ENCODE peak calls at places on chromosome 15, in five cellular contexts. C is endothelial cell of umbilical vein, K is GM12878, H is astrocyte, G is MM.1S. S is an unnamed sample.

GRCh38 chr15:85316244-85316934 is 64.0 kb upstream of the AKAP13 start:
- DNase-seq in C (no peak), K (no peak), H (peak), G (no peak), S (no peak)

GRCh38 chr15:76065267-76065666 is 5.5 kb downstream of the TMEM266 start:
- DNase-seq in C (no peak), K (no peak), H (no peak), G (peak), S (no peak)

GRCh38 chr15:35944945-35945344 is 399.0 kb upstream of the DPH6 start:
- DNase-seq in C (no peak), K (no peak), H (no peak), G (no peak), S (no peak)

GRCh38 chr15:37638139-37638538 is 296.3 kb upstream of the TMCO5A start:
- DNase-seq in C (no peak), K (no peak), H (peak), G (peak), S (no peak)

GRCh38 chr15:73789491-73790240 is 36.5 kb upstream of the INSYN1 start:
- DNase-seq in C (no peak), K (no peak), H (no peak), G (no peak), S (no peak)

GRCh38 chr15:33201376-33202189 is 7.1 kb upstream of the FMN1 start:
- DNase-seq in C (peak), K (peak), H (peak), G (peak), S (no peak)

GRCh38 chr15:91866371-91866905 is 12.9 kb downstream of the SLCO3A1 start:
- DNase-seq in C (no peak), K (no peak), H (peak), G (no peak), S (no peak)

GRCh38 chr15:90512281-90512680 is 17.4 kb upstream of the CRTC3 start:
- DNase-seq in C (no peak), K (no peak), H (no peak), G (no peak), S (no peak)

GRCh38 chr15:74461847-74462511 is 1.0 kb upstream of the UBL7 start:
- DNase-seq in C (peak), K (no peak), H (no peak), G (no peak), S (no peak)

GRCh38 chr15:69484837-69485236 is 32.2 kb downstream of the RPLP1 start:
- DNase-seq in C (no peak), K (no peak), H (no peak), G (no peak), S (no peak)

GRCh38 chr15:90807074-90807646 is 61.2 kb upstream of the FURIN start:
- DNase-seq in C (no peak), K (no peak), H (no peak), G (no peak), S (no peak)

GRCh38 chr15:62749036-62749435 is 293.5 kb upstream of the TPM1 start:
- DNase-seq in C (no peak), K (no peak), H (no peak), G (no peak), S (no peak)

GRCh38 chr15:42932833-42933515 is 12.4 kb upstream of the TTBK2 start:
- DNase-seq in C (peak), K (no peak), H (no peak), G (no peak), S (no peak)

GRCh38 chr15:79834496-79834895 is 62.3 kb downstream of the MTHFS start:
- DNase-seq in C (no peak), K (no peak), H (no peak), G (no peak), S (no peak)

GRCh38 chr15:77682564-77682963 is 49.9 kb upstream of the LINGO1 start:
- DNase-seq in C (no peak), K (no peak), H (no peak), G (no peak), S (no peak)

GRCh38 chr15:26628879-26629529 is 143.9 kb downstream of the GABRB3 start:
- DNase-seq in C (peak), K (no peak), H (peak), G (no peak), S (no peak)

GRCh38 chr15:70308011-70308761 is 210.5 kb upstream of the TLE3 start:
- DNase-seq in C (no peak), K (peak), H (no peak), G (no peak), S (peak)

GRCh38 chr15:33561407-33561806 is 250.6 kb downstream of the RYR3 start:
- DNase-seq in C (no peak), K (no peak), H (no peak), G (no peak), S (no peak)

GRCh38 chr15:41987925-41988275 is 15.5 kb upstream of the EHD4 start:
- DNase-seq in C (no peak), K (no peak), H (no peak), G (no peak), S (no peak)

GRCh38 chr15:74365619-74366445 is 1.6 kb downstream of the CYP11A1 start:
- DNase-seq in C (peak), K (no peak), H (no peak), G (peak), S (no peak)

GRCh38 chr15:33022629-33023028 is 171.9 kb downstream of the FMN1 start:
- DNase-seq in C (peak), K (no peak), H (peak), G (no peak), S (no peak)

GRCh38 chr15:50135123-50135541 is 16.1 kb upstream of the ATP8B4 start:
- DNase-seq in C (no peak), K (no peak), H (peak), G (no peak), S (no peak)

GRCh38 chr15:37015476-37015875 is 84.9 kb downstream of the MEIS2 start:
- DNase-seq in C (no peak), K (no peak), H (no peak), G (no peak), S (no peak)

GRCh38 chr15:69557340-69558137 is 104.9 kb downstream of the RPLP1 start:
- DNase-seq in C (peak), K (no peak), H (peak), G (no peak), S (no peak)

GRCh38 chr15:66474140-66474539 is 23.4 kb downstream of the SNAPC5 start:
- DNase-seq in C (no peak), K (no peak), H (no peak), G (no peak), S (no peak)
- H3K4me3 ChIP-seq in C (no peak), K (no peak), H (no peak), G (no peak), S (no peak)

GRCh38 chr15:65722191-65722590 is 69.9 kb downstream of the DENND4A start:
- DNase-seq in C (no peak), K (no peak), H (no peak), G (no peak), S (no peak)

GRCh38 chr15:65723786-65724354 is 68.2 kb downstream of the DENND4A start:
- DNase-seq in C (no peak), K (no peak), H (no peak), G (no peak), S (no peak)

DNA sequence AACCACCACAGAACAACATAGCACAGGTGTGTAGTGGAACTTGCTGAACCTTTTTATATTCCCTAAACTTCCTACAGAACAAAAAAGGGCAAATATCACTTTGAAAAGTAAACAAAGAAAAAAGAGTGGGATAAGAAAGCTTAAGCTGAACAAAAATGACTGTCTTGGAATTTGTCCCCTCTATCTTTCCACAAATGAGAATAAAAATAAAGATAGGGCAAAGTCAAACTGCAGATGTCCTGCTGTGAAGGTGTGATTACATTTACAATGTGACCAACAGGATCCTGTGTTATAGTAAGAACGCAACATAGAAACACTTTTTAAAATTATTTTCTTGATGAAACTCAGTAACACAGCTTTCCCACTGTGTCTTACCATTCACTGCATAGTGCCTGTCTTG is 67.6 kb downstream of the DENND4A start:
- DNase-seq in C (no peak), K (no peak), H (no peak), G (no peak), S (no peak)
- H3K27ac ChIP-seq in C (no peak), K (no peak), H (no peak), G (no peak), S (no peak)

GRCh38 chr15:52803543-52804306 is 13.6 kb upstream of the ONECUT1 start:
- DNase-seq in C (no peak), K (no peak), H (no peak), G (peak), S (no peak)
- TF ChIP-seq EZH2 in C (peak), K (no peak), H (peak), G (no peak), S (peak)

GRCh38 chr15:96344120-96344705 is 13.7 kb downstream of the NR2F2 start:
- DNase-seq in C (peak), K (no peak), H (no peak), G (no peak), S (no peak)
- H3K4me3 ChIP-seq in C (peak), K (no peak), H (peak), G (no peak), S (no peak)

GRCh38 chr15:99613887-99614642 is 48.3 kb downstream of the MEF2A start:
- DNase-seq in C (no peak), K (no peak), H (no peak), G (no peak), S (no peak)
- H3K27ac ChIP-seq in C (no peak), K (peak), H (no peak), G (peak), S (peak)

GRCh38 chr15:89385596-89386242 is 51.1 kb upstream of the POLG start:
- DNase-seq in C (no peak), K (no peak), H (peak), G (no peak), S (no peak)

GRCh38 chr15:89381888-89382287 is 47.3 kb upstream of the POLG start:
- DNase-seq in C (no peak), K (no peak), H (no peak), G (no peak), S (no peak)

GRCh38 chr15:89382288-89382687 is 47.7 kb upstream of the POLG start:
- DNase-seq in C (no peak), K (no peak), H (no peak), G (no peak), S (no peak)

GRCh38 chr15:89381330-89381729 is 46.7 kb upstream of the POLG start:
- DNase-seq in C (no peak), K (no peak), H (no peak), G (no peak), S (no peak)

DNA sequence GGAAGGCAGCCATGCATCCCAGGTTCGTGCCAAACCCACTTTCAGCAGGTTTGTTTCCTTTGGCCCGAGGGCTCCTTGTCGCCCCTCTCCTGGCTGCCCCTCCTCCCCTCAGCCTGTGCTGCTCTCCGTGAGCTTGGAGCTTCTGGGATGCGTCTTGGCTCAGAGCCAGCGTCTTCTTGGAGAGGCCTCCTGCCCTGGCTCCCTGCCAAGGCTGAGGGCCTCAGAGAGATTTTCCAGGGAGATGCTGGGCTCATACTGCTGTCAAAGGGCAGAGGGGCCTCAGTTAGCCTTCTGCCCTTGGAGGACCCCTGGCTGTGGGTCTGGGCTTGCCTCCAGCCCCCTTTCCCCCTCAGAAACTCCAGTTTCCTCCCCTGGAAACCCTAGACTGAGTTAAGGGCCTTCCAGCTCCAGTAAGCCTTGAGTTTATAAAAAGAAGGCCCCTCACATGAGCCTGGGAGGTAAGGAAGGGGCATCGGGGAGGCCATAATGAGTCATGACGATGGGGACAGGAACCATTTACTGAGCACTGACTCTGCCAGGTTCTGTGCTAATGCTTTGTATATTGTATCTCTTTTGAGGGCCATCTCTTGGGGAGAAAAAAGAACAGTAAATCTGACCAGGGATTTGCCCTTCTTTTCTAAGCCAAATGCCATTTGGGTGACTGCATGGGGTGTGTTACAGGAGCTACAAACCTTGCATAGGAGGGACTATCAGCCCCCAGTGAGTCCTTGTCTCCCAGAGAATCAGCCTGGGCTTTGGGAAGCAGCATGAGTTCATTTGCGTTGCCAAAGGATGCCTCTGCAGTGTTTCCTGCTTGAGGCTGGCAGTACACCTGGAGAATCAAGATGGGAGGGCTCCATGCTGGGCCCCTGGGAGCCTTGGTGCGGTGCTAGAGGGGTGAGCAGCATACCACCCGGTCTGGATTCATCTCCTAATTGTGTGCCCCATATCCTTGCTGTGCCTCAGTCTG is 49.3 kb upstream of the POLG start:
- DNase-seq in C (no peak), K (no peak), H (peak), G (no peak), S (peak)
- TF ChIP-seq EZH2 in C (no peak), K (no peak), H (peak), G (no peak), S (no peak)

DNA sequence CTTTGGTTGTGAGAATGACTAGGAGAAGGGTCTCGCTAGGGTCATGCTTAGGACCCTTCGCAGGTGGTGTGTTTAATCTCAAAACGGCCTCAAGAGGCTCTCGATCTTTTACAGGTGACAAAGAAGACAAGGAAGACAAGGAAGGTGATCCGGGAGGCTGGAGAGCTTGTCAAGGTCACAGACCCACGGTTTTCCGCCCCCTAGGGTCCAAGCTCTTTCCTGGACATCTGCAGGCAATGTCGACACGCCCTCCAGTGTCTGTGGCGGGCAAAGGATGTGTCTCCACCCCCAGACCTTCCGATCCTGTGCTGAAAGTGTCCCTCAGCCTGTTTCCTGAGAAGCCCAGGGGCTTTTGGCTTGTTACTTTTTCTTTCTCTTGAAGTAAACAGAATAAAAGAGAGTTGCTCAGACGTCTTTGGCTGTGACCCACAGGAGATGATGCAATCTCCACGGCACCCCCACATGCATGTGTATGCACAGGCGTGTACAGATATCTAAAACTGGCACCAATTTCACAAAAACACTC is 108.7 kb downstream of the KLF13 start:
- DNase-seq in C (peak), K (peak), H (peak), G (peak), S (no peak)
- H3K4me3 ChIP-seq in C (no peak), K (peak), H (peak), G (peak), S (no peak)

DNA sequence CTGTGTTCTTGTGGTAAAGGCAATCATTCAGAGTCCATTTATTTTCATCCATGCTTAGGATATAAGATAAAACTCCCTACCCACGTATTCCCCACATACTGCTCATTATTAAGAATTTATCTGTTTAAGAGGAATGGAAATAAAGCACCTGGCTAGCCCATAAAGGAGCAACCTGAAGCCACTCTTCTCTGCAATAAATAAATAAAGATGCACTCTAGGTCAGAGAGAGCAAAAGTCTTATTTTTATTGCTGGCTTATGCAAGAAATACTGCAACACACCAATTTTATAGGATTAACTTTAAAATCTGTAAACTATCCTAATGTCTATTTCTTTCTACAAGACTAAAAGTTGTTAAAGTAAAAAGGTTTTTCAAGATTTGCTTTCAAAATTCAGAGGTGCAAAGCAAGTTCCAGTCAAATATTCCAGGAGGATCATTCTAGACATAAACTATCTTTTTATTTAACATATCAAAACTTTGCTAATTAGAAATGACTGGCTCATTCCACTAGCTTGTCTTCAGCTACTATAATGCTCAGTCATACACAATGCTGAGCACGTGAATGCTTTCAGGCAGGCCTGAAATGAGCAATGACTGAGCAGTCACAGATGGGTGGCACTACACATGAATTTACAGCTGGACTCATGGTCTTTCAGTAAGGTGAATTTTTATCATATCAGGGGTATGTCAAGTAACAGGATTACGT is 7.1 kb downstream of the TJP1 start:
- DNase-seq in C (peak), K (no peak), H (peak), G (no peak), S (no peak)
- H3K27ac ChIP-seq in C (no peak), K (no peak), H (no peak), G (no peak), S (no peak)

DNA sequence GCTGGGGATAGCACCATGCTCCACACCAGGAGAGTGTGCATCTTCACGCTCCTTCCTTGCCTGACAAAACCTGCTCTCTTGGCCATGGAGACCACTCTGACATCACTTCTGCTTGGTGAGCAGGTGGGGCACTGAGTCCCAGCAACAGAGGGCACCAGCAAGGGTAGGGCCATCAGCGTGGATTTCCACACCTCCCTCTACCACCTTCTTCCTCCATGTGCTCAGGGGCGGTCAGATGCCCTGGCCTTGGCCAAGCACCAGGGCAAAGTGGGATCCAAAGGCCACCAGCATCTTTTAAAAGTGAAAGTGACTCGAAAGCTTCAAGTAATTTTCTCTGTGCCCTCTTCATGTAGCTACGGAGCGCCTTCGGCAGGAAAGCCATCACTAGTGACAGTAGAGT is 58.1 kb downstream of the CHSY1 start:
- DNase-seq in C (no peak), K (no peak), H (no peak), G (no peak), S (no peak)
- TF ChIP-seq EZH2 in C (no peak), K (no peak), H (no peak), G (no peak), S (no peak)